ENCODE peak calls at places on chromosomes 12 and 14, in seven cellular contexts. U is H9, O is IMR-90, C is neuronal stem cell, G is H1, I is mesenchymal stem cell, N is trophoblast cell. E is an unnamed sample.
A peak's percentile ranks its signal among the peaks of the same experiment; 100 is the strongest.

GRCh38 chr12:109461846-109462766 is 15.0 kb downstream of the KCTD10 start:
- DNase-seq in I (peak; percentile 86), O (peak; percentile 95), C (no peak), U (no peak), G (no peak), N (no peak), E (peak; percentile 50)

GRCh38 chr12:29707846-29708245 is 75.9 kb downstream of the TMTC1 start:
- DNase-seq in G (no peak), N (no peak), I (no peak), O (no peak), U (no peak), C (no peak), E (no peak)

GRCh38 chr12:116818341-116818856 is 62.8 kb downstream of the HRK start:
- DNase-seq in G (no peak), U (no peak), N (no peak), C (no peak), I (peak; percentile 15), O (peak; percentile 23), E (no peak)

GRCh38 chr12:133080051-133080618 is 588 bp upstream of the ZNF140 start:
- DNase-seq in G (peak; percentile 94), C (peak; percentile 99), U (peak; percentile 100), O (peak; percentile 99), I (peak; percentile 100), N (peak; percentile 99), E (peak; percentile 100)

GRCh38 chr12:12608557-12608957 is 3.1 kb upstream of the CREBL2 start:
- DNase-seq in G (no peak), I (no peak), O (peak; percentile 17), N (no peak), C (no peak), U (no peak), E (no peak)

GRCh38 chr12:89454080-89454848 is 70.3 kb downstream of the GALNT4 start:
- DNase-seq in O (no peak), C (no peak), I (peak; percentile 86), N (no peak), U (peak; percentile 34), G (no peak), E (peak; percentile 94)

GRCh38 chr14:36676236-36676635 is 14.6 kb downstream of the PAX9 start:
- DNase-seq in I (no peak), U (peak; percentile 54), O (no peak), C (no peak), G (peak; percentile 59), N (no peak), E (peak; percentile 87)

GRCh38 chr14:84361476-84361875 is 1168.5 kb upstream of the FLRT2 start:
- DNase-seq in N (no peak), G (no peak), U (no peak), C (no peak), I (no peak), O (no peak), E (no peak)

GRCh38 chr14:75905505-75905904 is 76.3 kb downstream of the TGFB3 start:
- DNase-seq in N (peak; percentile 19), U (no peak), C (no peak), O (peak; percentile 53), G (no peak), I (peak; percentile 41), E (no peak)

GRCh38 chr14:69632752-69633151 is 21.4 kb downstream of the SUSD6 start:
- DNase-seq in G (no peak), C (no peak), O (no peak), N (no peak), I (no peak), U (no peak), E (no peak)

GRCh38 chr12:6430124-6430989 is 14.4 kb upstream of the CD27 start:
- DNase-seq in I (peak; percentile 97), N (peak; percentile 73), U (no peak), O (peak; percentile 96), C (no peak), G (no peak), E (no peak)

GRCh38 chr12:95386056-95386455 is 87.9 kb upstream of the METAP2 start:
- DNase-seq in G (no peak), U (no peak), N (no peak), O (no peak), C (no peak), I (no peak), E (no peak)

GRCh38 chr14:91038439-91038838 is 22.0 kb downstream of the RPS6KA5 start:
- DNase-seq in C (no peak), O (no peak), G (no peak), U (no peak), N (peak; percentile 50), I (no peak), E (no peak)

GRCh38 chr14:92575061-92575772 is 61.6 kb downstream of the RIN3 start:
- DNase-seq in O (no peak), G (no peak), I (no peak), U (no peak), N (no peak), C (no peak), E (no peak)

GRCh38 chr12:45745861-45746277 is 16.4 kb downstream of the ARID2 start:
- DNase-seq in C (no peak), G (no peak), U (no peak), N (no peak), I (peak; percentile 43), O (peak; percentile 46), E (no peak)

GRCh38 chr12:3684449-3685051 is 68.4 kb downstream of the CRACR2A start:
- DNase-seq in U (no peak), N (no peak), C (no peak), G (peak; percentile 23), I (peak; percentile 24), O (no peak), E (no peak)

GRCh38 chr12:29282452-29282851 is 98.5 kb downstream of the ERGIC2 start:
- DNase-seq in U (no peak), O (no peak), G (no peak), C (no peak), I (peak; percentile 39), N (no peak), E (no peak)

GRCh38 chr12:53588155-53588554 is 38.0 kb downstream of the ATF7 start:
- DNase-seq in N (no peak), I (no peak), G (no peak), U (no peak), C (no peak), O (no peak), E (no peak)

GRCh38 chr12:28602760-28603638 is 412.7 kb downstream of the CCDC91 start:
- DNase-seq in U (no peak), N (no peak), O (no peak), G (no peak), I (no peak), C (no peak), E (no peak)

GRCh38 chr12:113240395-113240794 is 19.1 kb downstream of the TPCN1 start:
- DNase-seq in U (no peak), G (no peak), I (no peak), C (no peak), N (no peak), O (no peak), E (no peak)

GRCh38 chr12:113242560-113242959 is 21.3 kb downstream of the TPCN1 start:
- DNase-seq in I (no peak), U (no peak), O (no peak), G (no peak), N (no peak), C (no peak), E (no peak)

GRCh38 chr12:113241191-113242017 is 20.1 kb downstream of the TPCN1 start:
- DNase-seq in N (peak; percentile 95), U (peak; percentile 44), G (no peak), C (no peak), O (peak; percentile 96), I (peak; percentile 99), E (no peak)

GRCh38 chr12:113239811-113240331 is 18.6 kb downstream of the TPCN1 start:
- DNase-seq in G (no peak), O (no peak), C (no peak), N (no peak), U (no peak), I (peak; percentile 23), E (no peak)

DNA sequence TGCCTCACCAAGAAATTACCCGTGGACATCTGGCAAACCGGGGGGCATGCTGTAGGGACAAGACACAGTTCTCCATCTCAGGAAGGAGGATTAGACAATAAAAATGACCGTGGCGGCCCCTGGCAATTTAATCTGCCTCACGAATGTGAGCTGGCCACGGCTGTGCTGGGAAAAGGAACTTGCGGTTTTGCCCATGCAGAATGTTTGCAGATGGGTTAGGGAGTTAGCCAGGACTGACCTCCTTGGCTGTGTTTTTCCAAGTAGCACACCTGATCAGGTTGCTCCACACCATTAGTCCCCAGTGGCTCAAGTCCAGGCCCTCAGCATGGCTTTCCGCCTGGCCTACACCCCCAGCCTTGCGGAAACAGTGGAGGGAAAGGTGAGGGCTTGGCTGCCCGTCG is 20.8 kb downstream of the TPCN1 start:
- DNase-seq in O (no peak), I (no peak), C (no peak), N (no peak), G (no peak), U (no peak), E (no peak)
- H3K27ac ChIP-seq in O (peak overlapping the region; percentile 68), I (peak overlapping the region; percentile 91), C (no peak overlapping the region), N (peak overlapping the region; percentile 65), G (no peak overlapping the region), U (no peak overlapping the region), E (no peak overlapping the region)

GRCh38 chr12:124454735-124455134 is 112.7 kb downstream of the NCOR2 start:
- DNase-seq in N (no peak), I (peak; percentile 85), O (no peak), C (no peak), G (no peak), U (no peak), E (no peak)
- H3K4ac ChIP-seq in N (no peak overlapping the region), I (no peak overlapping the region), O (no peak overlapping the region), C (no peak overlapping the region), G (no peak overlapping the region), U (no peak overlapping the region), E (no peak overlapping the region)

GRCh38 chr12:62335801-62336200 is 75.6 kb downstream of the USP15 start:
- DNase-seq in I (no peak), N (no peak), O (no peak), U (no peak), C (no peak), G (no peak), E (no peak)

GRCh38 chr12:62335057-62335456 is 74.9 kb downstream of the USP15 start:
- DNase-seq in C (no peak), O (no peak), I (no peak), U (no peak), N (no peak), G (no peak), E (no peak)

GRCh38 chr12:62328296-62328921 is 68.2 kb downstream of the USP15 start:
- DNase-seq in O (no peak), U (no peak), C (no peak), N (no peak), I (no peak), G (no peak), E (no peak)

GRCh38 chr12:62331306-62331705 is 71.1 kb downstream of the USP15 start:
- DNase-seq in C (no peak), O (no peak), I (no peak), G (no peak), U (no peak), N (no peak), E (no peak)

DNA sequence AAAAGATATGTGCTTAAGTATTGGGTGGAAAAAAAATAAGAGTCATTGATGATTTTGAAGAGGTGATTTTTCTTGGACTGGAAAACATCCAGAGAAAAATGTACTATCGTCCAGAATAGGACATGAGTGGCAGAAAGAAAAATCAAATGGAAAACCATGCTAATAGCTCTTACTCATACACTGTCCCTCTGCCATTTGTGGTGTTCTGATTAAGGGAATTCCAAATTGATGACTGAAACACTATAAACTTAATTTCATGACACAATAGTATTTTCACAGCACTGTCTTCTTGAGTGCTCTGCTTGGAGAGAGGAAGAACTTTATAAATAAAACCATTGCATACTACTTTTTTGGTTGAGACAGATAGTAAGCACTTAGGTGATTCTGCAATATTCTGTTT is 72.4 kb downstream of the USP15 start:
- DNase-seq in U (no peak), C (no peak), I (peak; percentile 70), G (no peak), O (peak; percentile 79), N (no peak), E (no peak)
- H3K27ac ChIP-seq in U (no peak overlapping the region), C (no peak overlapping the region), I (no peak overlapping the region), G (no peak overlapping the region), O (no peak overlapping the region), N (no peak overlapping the region), E (no peak overlapping the region)

GRCh38 chr12:92912672-92913071 is 16.4 kb downstream of the EEA1 start:
- DNase-seq in U (no peak), G (no peak), I (no peak), C (no peak), O (no peak), N (no peak), E (no peak)
- H3K4ac ChIP-seq in U (no peak overlapping the region), G (no peak overlapping the region), I (no peak overlapping the region), C (no peak overlapping the region), O (no peak overlapping the region), N (no peak overlapping the region), E (no peak overlapping the region)